ENCODE peak calls at places on chromosomes 16 and 17, in eight cellular contexts. M is HCT116, R is A549, F is GM23338, W is GM12878, K is SK-N-SH, U is Panc1, I is K562. E is an unnamed sample.

GRCh38 chr16:17544785-17545184 is 74.0 kb upstream of the XYLT1 start:
- DNase-seq in M (peak), R (peak), F (peak), W (no peak), K (no peak), U (no peak), I (peak), E (no peak)

GRCh38 chr17:82278786-82279379 is 5.4 kb upstream of the CSNK1D start:
- DNase-seq in M (no peak), R (no peak), F (no peak), W (no peak), K (no peak), U (no peak), I (no peak), E (peak)

GRCh38 chr17:82247856-82248671 is 19.2 kb downstream of the SLC16A3 start:
- DNase-seq in M (no peak), R (no peak), F (no peak), W (no peak), K (peak), U (no peak), I (no peak), E (no peak)

GRCh38 chr16:30122621-30123160 is 329 bp downstream of the MAPK3 start:
- DNase-seq in M (no peak), R (no peak), F (peak), W (no peak), K (no peak), U (no peak), I (no peak), E (no peak)

GRCh38 chr17:74330446-74330845 is 4.4 kb downstream of the KIF19 start:
- DNase-seq in M (no peak), R (no peak), F (no peak), W (no peak), K (no peak), U (no peak), I (no peak), E (no peak)

GRCh38 chr17:14299261-14300093 is 1.4 kb upstream of the HS3ST3B1 start:
- DNase-seq in M (no peak), R (no peak), F (peak), W (no peak), K (no peak), U (no peak), I (peak), E (no peak)

GRCh38 chr17:33494156-33494555 is 201.1 kb upstream of the ASIC2 start:
- DNase-seq in M (no peak), R (no peak), F (no peak), W (no peak), K (no peak), U (no peak), I (no peak), E (no peak)

GRCh38 chr16:58414938-58415451 is 22.7 kb downstream of the GINS3 start:
- DNase-seq in M (no peak), R (no peak), F (no peak), W (no peak), K (no peak), U (no peak), I (no peak), E (no peak)

GRCh38 chr17:4786111-4786491 is at the start of gene VMO1:
- DNase-seq in M (no peak), R (no peak), F (peak), W (no peak), K (peak), U (no peak), I (no peak), E (no peak)

GRCh38 chr17:46765491-46765890 is 53.0 kb downstream of the WNT3 start:
- DNase-seq in M (no peak), R (no peak), F (no peak), W (no peak), K (peak), U (no peak), I (no peak), E (no peak)

GRCh38 chr17:81869221-81870154 is 1.6 kb downstream of the ARHGDIA start:
- DNase-seq in M (no peak), R (peak), F (peak), W (no peak), K (peak), U (no peak), I (peak), E (no peak)

GRCh38 chr16:21654881-21655280 is 2.5 kb upstream of the IGSF6 start:
- DNase-seq in M (no peak), R (no peak), F (no peak), W (no peak), K (no peak), U (no peak), I (no peak), E (no peak)

GRCh38 chr17:57962441-57963148 is 7.4 kb upstream of the CUEDC1 start:
- DNase-seq in M (no peak), R (no peak), F (no peak), W (no peak), K (no peak), U (no peak), I (no peak), E (no peak)

DNA sequence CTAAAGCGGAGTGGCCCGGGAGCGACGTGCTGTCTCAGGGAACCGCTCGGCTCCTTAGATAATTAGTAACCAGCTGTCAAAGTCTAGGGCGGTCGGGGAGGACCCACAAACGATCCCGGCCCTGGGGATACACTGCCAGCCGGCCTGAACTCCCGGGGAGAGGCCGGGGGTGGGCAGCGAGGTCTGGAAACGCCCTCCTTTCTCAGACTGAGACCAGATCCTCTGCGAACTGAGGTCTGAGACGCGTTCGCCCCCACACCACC is 1.3 kb downstream of the HNF1B start:
- DNase-seq in M (no peak), R (peak), F (no peak), W (no peak), K (peak), U (no peak), I (no peak), E (no peak)
- H3K4me3 ChIP-seq in M (peak), R (peak), F (peak), W (peak), K (no peak), U (peak), I (no peak), E (no peak)

GRCh38 chr17:50863221-50863843 is 2.8 kb downstream of the TOB1 start:
- DNase-seq in M (peak), R (peak), F (peak), W (no peak), K (peak), U (peak), I (no peak), E (peak)
- TF ChIP-seq REST in M (no peak), R (no peak), F (no peak), W (no peak), K (no peak), U (no peak), I (no peak), E (no peak)

GRCh38 chr16:83945587-83945986 is 7.5 kb upstream of the OSGIN1 start:
- DNase-seq in M (no peak), R (no peak), F (no peak), W (no peak), K (no peak), U (no peak), I (no peak), E (no peak)
- H3K27ac ChIP-seq in M (no peak), R (no peak), F (no peak), W (no peak), K (no peak), U (no peak), I (no peak), E (no peak)

GRCh38 chr17:79053251-79053925 is 21.2 kb upstream of the ENGASE start:
- DNase-seq in M (no peak), R (no peak), F (no peak), W (no peak), K (no peak), U (no peak), I (no peak), E (no peak)
- H3K4me3 ChIP-seq in M (no peak), R (no peak), F (no peak), W (no peak), K (no peak), U (no peak), I (no peak), E (no peak)

GRCh38 chr16:2090481-2090797 is 42.7 kb downstream of the TSC2 start:
- DNase-seq in M (no peak), R (no peak), F (no peak), W (no peak), K (no peak), U (no peak), I (no peak), E (no peak)
- TF ChIP-seq REST in M (no peak), R (no peak), F (no peak), W (no peak), K (no peak), U (no peak), I (no peak), E (no peak)

GRCh38 chr17:78724999-78725398 is 57.1 kb downstream of the CYTH1 start:
- DNase-seq in M (no peak), R (no peak), F (no peak), W (no peak), K (no peak), U (no peak), I (no peak), E (no peak)

GRCh38 chr17:78727057-78727456 is 55.0 kb downstream of the CYTH1 start:
- DNase-seq in M (no peak), R (no peak), F (no peak), W (no peak), K (no peak), U (no peak), I (no peak), E (no peak)

GRCh38 chr17:78726471-78727010 is 55.5 kb downstream of the CYTH1 start:
- DNase-seq in M (no peak), R (no peak), F (no peak), W (no peak), K (no peak), U (no peak), I (no peak), E (no peak)

GRCh38 chr17:78724544-78724943 is 57.5 kb downstream of the CYTH1 start:
- DNase-seq in M (no peak), R (no peak), F (peak), W (no peak), K (peak), U (no peak), I (no peak), E (no peak)

DNA sequence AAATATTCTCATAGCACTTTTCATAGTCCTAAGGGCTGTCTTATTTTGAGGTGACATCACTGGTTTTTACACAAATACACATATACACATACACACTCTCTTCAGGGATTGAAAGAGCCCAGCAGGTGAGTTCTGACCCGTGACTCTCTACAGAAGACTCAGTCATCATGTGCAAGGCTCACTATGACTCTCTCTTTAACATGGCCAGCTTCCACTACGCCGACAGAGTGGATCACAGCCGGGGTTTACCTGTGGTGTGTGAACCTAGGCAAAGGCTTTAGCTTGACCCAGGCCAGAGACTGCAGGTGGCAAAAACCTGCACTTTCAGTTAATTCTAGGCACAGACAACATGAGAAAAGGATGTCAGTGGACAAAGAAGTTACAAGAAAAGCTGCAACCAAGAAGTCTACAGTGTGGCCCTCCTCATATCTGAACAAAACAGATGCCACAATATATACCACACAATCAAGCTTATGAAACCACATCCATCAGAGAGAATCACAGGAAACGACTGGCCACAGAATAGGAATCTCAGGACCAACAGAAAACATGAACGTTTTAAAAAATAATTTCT is 56.5 kb downstream of the CYTH1 start:
- DNase-seq in M (no peak), R (no peak), F (no peak), W (no peak), K (no peak), U (no peak), I (no peak), E (no peak)
- H3K27ac ChIP-seq in M (no peak), R (peak), F (no peak), W (peak), K (no peak), U (no peak), I (no peak), E (no peak)

DNA sequence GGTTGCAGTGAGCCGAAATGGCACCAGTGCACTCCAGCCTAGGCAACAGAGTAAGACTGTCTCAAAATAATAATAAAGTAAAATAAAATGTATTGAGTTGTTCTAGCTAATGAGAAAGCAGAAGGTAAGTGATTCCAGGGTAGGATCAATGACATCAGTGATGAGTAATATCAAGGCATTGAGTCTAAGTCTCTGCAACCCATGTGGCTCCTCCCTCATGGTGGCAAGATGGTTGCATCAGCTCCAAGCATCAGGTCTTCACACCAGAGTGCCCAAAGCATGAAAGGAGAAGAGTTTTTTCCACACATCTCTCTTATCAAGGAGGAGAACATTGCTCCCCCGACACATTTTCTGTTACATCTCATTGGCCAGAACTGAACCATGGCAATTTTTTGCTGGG is 34.8 kb upstream of the GAS7 start:
- DNase-seq in M (peak), R (no peak), F (no peak), W (no peak), K (no peak), U (no peak), I (no peak), E (no peak)
- H3K4me3 ChIP-seq in M (no peak), R (no peak), F (no peak), W (no peak), K (no peak), U (no peak), I (no peak), E (no peak)

GRCh38 chr16:11534262-11534661 is 52.5 kb downstream of the LITAF start:
- DNase-seq in M (no peak), R (peak), F (no peak), W (no peak), K (no peak), U (no peak), I (no peak), E (no peak)
- TF ChIP-seq REST in M (no peak), R (no peak), F (no peak), W (no peak), K (no peak), U (no peak), I (no peak), E (no peak)

GRCh38 chr16:75337430-75337829 is 86.0 kb upstream of the BCAR1 start:
- DNase-seq in M (no peak), R (no peak), F (no peak), W (no peak), K (no peak), U (no peak), I (no peak), E (no peak)

GRCh38 chr16:75340715-75341500 is 89.5 kb upstream of the BCAR1 start:
- DNase-seq in M (no peak), R (no peak), F (peak), W (no peak), K (peak), U (no peak), I (no peak), E (no peak)

GRCh38 chr16:75343311-75343710 is 90.0 kb downstream of the CFDP1 start:
- DNase-seq in M (no peak), R (no peak), F (no peak), W (no peak), K (no peak), U (no peak), I (no peak), E (no peak)

GRCh38 chr16:75345711-75346110 is 87.6 kb downstream of the CFDP1 start:
- DNase-seq in M (no peak), R (no peak), F (no peak), W (no peak), K (no peak), U (no peak), I (no peak), E (no peak)

GRCh38 chr16:75341934-75342811 is 90.7 kb upstream of the BCAR1 start:
- DNase-seq in M (no peak), R (peak), F (no peak), W (no peak), K (no peak), U (peak), I (no peak), E (no peak)
- H3K27ac ChIP-seq in M (no peak), R (peak), F (peak), W (no peak), K (peak), U (peak), I (no peak), E (no peak)

E was measured in HL-60.